ENCODE peak calls at places on chromosomes 5 and 9, in nine cellular contexts. W, N, X, G, D, H, K, R and E are unnamed samples. For H3K27me3, the result is how much of the 10 kb centered on the place peaks cover.

GRCh38 chr5:173396311-173396993 is 68.2 kb upstream of the STC2 start:
- DNase-seq in W (no peak), N (no peak), X (no peak), G (no peak), D (no peak), H (no peak), K (no peak), R (no peak), E (no peak)

GRCh38 chr9:116565986-116566385 is 121.1 kb upstream of the TRIM32 start:
- DNase-seq in W (peak), N (no peak), X (no peak), G (no peak), D (no peak), H (no peak), K (no peak), R (no peak), E (peak)

GRCh38 chr5:6510132-6510531 is 61.5 kb downstream of the UBE2QL1 start:
- DNase-seq in W (peak), N (no peak), X (no peak), G (no peak), D (no peak), H (no peak), K (no peak), R (no peak), E (peak)

GRCh38 chr9:77170991-77171699 is 6.2 kb upstream of the VPS13A start:
- DNase-seq in W (no peak), N (no peak), X (no peak), G (no peak), D (no peak), H (no peak), K (no peak), R (no peak), E (no peak)

GRCh38 chr5:51131266-51131665 is 252.0 kb upstream of the ISL1 start:
- DNase-seq in W (no peak), N (no peak), X (no peak), G (no peak), D (no peak), H (no peak), K (no peak), R (no peak), E (peak)

GRCh38 chr5:42948961-42949347 is 91.2 kb downstream of the ANXA2R start:
- DNase-seq in W (no peak), N (no peak), X (no peak), G (no peak), D (no peak), H (peak), K (no peak), R (no peak), E (no peak)

GRCh38 chr5:80141681-80142080 is 106.5 kb downstream of the THBS4 start:
- DNase-seq in W (no peak), N (no peak), X (no peak), G (no peak), D (no peak), H (no peak), K (no peak), R (no peak), E (no peak)

GRCh38 chr5:176597417-176598389 is 12.3 kb downstream of the GPRIN1 start:
- DNase-seq in W (no peak), N (no peak), X (no peak), G (no peak), D (no peak), H (no peak), K (no peak), R (no peak), E (no peak)

GRCh38 chr5:148014276-148014675 is 49.5 kb upstream of the SPINK5 start:
- DNase-seq in W (peak), N (no peak), X (no peak), G (no peak), D (no peak), H (no peak), K (no peak), R (no peak), E (peak)

GRCh38 chr9:37485389-37486255 is at the start of gene POLR1E:
- DNase-seq in W (peak), N (peak), X (no peak), G (peak), D (peak), H (peak), K (peak), R (peak), E (peak)

GRCh38 chr5:157942595-157942994 is 83.7 kb upstream of the CLINT1 start:
- DNase-seq in W (no peak), N (no peak), X (no peak), G (no peak), D (no peak), H (no peak), K (no peak), R (no peak), E (no peak)

GRCh38 chr5:157941616-157942015 is 82.7 kb upstream of the CLINT1 start:
- DNase-seq in W (no peak), N (peak), X (no peak), G (no peak), D (no peak), H (no peak), K (no peak), R (no peak), E (peak)

GRCh38 chr5:157944077-157944633 is 85.2 kb upstream of the CLINT1 start:
- DNase-seq in W (no peak), N (no peak), X (no peak), G (no peak), D (no peak), H (no peak), K (no peak), R (no peak), E (no peak)

GRCh38 chr5:157947156-157947555 is 88.2 kb upstream of the CLINT1 start:
- DNase-seq in W (no peak), N (no peak), X (no peak), G (no peak), D (no peak), H (no peak), K (no peak), R (no peak), E (no peak)

GRCh38 chr5:157944938-157945337 is 86.0 kb upstream of the CLINT1 start:
- DNase-seq in W (no peak), N (no peak), X (no peak), G (no peak), D (no peak), H (no peak), K (no peak), R (no peak), E (no peak)
- H3K27ac ChIP-seq in W (no peak), N (no peak), X (no peak), G (no peak), D (no peak), H (no peak), K (no peak), R (no peak), E (no peak)

GRCh38 chr5:135574493-135574892 is 4.3 kb downstream of the CXCL14 start:
- DNase-seq in W (no peak), N (no peak), X (no peak), G (no peak), D (no peak), H (no peak), K (no peak), R (no peak), E (peak)

GRCh38 chr5:135576075-135576599 is 2.7 kb downstream of the CXCL14 start:
- DNase-seq in W (no peak), N (no peak), X (no peak), G (no peak), D (no peak), H (no peak), K (no peak), R (no peak), E (peak)

GRCh38 chr5:135578685-135579341 is at the start of gene CXCL14:
- DNase-seq in W (peak), N (no peak), X (no peak), G (peak), D (peak), H (no peak), K (no peak), R (no peak), E (no peak)

GRCh38 chr5:135578305-135578684 is 496 bp downstream of the CXCL14 start:
- DNase-seq in W (no peak), N (no peak), X (no peak), G (no peak), D (no peak), H (no peak), K (no peak), R (no peak), E (no peak)

GRCh38 chr5:135577421-135577820 is 1.4 kb downstream of the CXCL14 start:
- DNase-seq in W (no peak), N (no peak), X (no peak), G (no peak), D (no peak), H (no peak), K (no peak), R (no peak), E (no peak)
- H3K27me3 ChIP-seq in W (under half), N (half or more), X (under half), G (under half), D (half or more), H (under half), K (half or more), R (under half), E (half or more)

DNA sequence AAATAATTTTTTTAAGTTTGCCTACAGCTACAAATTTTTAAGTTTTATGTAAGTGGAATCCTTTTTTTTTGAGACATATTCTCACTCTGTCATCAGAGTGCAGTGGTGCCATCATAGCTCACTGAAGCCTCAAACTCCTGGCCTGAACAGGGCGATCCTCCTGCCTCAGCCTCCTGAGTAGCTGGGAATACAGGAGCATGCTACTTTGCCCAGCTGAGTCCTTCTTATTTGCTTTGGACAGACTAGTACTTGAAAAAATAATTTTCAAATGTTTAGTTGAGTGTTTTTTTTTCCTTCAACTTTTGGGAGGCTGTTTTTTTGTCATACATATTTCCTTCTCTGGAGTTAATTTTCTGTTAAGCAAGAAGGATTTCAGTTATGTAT is 7.4 kb downstream of the GAPVD1 start:
- DNase-seq in W (no peak), N (no peak), X (no peak), G (no peak), D (no peak), H (no peak), K (no peak), R (no peak), E (no peak)
- H3K27ac ChIP-seq in W (no peak), N (no peak), X (no peak), G (no peak), D (no peak), H (no peak), K (no peak), R (no peak), E (no peak)

GRCh38 chr9:135084262-135084661 is 3.2 kb upstream of the OLFM1 start:
- DNase-seq in W (no peak), N (no peak), X (no peak), G (no peak), D (no peak), H (no peak), K (no peak), R (no peak), E (no peak)
- H3K27me3 ChIP-seq in W (under half), N (half or more), X (under half), G (under half), D (half or more), H (under half), K (half or more), R (under half), E (under half)

GRCh38 chr5:138489705-138490104 is 24.4 kb downstream of the EGR1 start:
- DNase-seq in W (no peak), N (no peak), X (no peak), G (peak), D (no peak), H (no peak), K (peak), R (peak), E (no peak)
- H3K27ac ChIP-seq in W (no peak), N (no peak), X (no peak), G (no peak), D (no peak), H (no peak), K (peak), R (no peak), E (no peak)